ENCODE peak calls at places on chromosomes 16 and 17, in six cellular contexts. Z, W, F, O, Y and K are unnamed samples.

GRCh38 chr17:78819402-78819801 is 21.2 kb downstream of the USP36 start:
- DNase-seq in Z (no peak), O (no peak), F (no peak), W (no peak), Y (no peak), K (no peak)

GRCh38 chr17:70070297-70071027 is 4.6 kb upstream of the KCNJ16 start:
- DNase-seq in Z (no peak), O (no peak), Y (no peak), F (no peak), W (peak), K (no peak)

GRCh38 chr16:53357208-53357586 is 77.1 kb upstream of the RBL2 start:
- DNase-seq in O (no peak), W (no peak), F (no peak), Y (no peak), Z (no peak), K (no peak)

GRCh38 chr16:4649744-4650442 is 25.3 kb downstream of the MGRN1 start:
- DNase-seq in Z (no peak), F (no peak), O (no peak), Y (peak), W (no peak), K (no peak)

GRCh38 chr17:16980813-16981731 is 9.2 kb upstream of the TNFRSF13B start:
- DNase-seq in Y (peak), O (no peak), F (no peak), W (no peak), Z (peak), K (no peak)

GRCh38 chr17:8964801-8965393 is 610 bp downstream of the PIK3R5 start:
- DNase-seq in O (no peak), Z (peak), W (no peak), Y (no peak), F (no peak), K (peak)

GRCh38 chr16:74601131-74601871 is 5.6 kb downstream of the GLG1 start:
- DNase-seq in F (no peak), Z (no peak), W (no peak), Y (no peak), O (no peak), K (no peak)

GRCh38 chr16:85621698-85622433 is 8.7 kb downstream of the GSE1 start:
- DNase-seq in O (no peak), W (no peak), Y (no peak), Z (no peak), F (no peak), K (peak)

GRCh38 chr17:44367219-44367618 is 3.6 kb upstream of the FAM171A2 start:
- DNase-seq in W (no peak), Z (no peak), Y (no peak), F (no peak), O (no peak), K (no peak)

GRCh38 chr17:58370716-58371115 is 18.7 kb upstream of the SUPT4H1 start:
- DNase-seq in Y (no peak), O (no peak), W (no peak), Z (no peak), F (no peak), K (no peak)

GRCh38 chr16:89422527-89422904 is 67.8 kb downstream of the ANKRD11 start:
- DNase-seq in F (no peak), W (peak), O (no peak), Z (no peak), Y (no peak), K (peak)

GRCh38 chr17:68656666-68657065 is 55.5 kb upstream of the FAM20A start:
- DNase-seq in Y (no peak), W (no peak), F (no peak), Z (no peak), O (no peak), K (no peak)

GRCh38 chr17:45640141-45640850 is 143.8 kb upstream of the CRHR1 start:
- DNase-seq in O (peak), W (peak), Z (peak), F (peak), Y (peak), K (peak)

GRCh38 chr16:743794-744500 is 3.1 kb upstream of the CIAO3 start:
- DNase-seq in W (no peak), F (no peak), O (no peak), Z (no peak), Y (no peak), K (no peak)

GRCh38 chr16:12228607-12229499 is 252.3 kb downstream of the SNX29 start:
- DNase-seq in Y (peak), Z (peak), O (peak), W (peak), F (peak), K (peak)

GRCh38 chr16:56898847-56899246 is 33.1 kb upstream of the HERPUD1 start:
- DNase-seq in F (no peak), W (no peak), Z (no peak), O (no peak), Y (no peak), K (no peak)

GRCh38 chr17:50767446-50767845 is at the start of gene ANKRD40CL:
- DNase-seq in F (no peak), W (no peak), Z (peak), Y (peak), O (no peak), K (no peak)

GRCh38 chr16:6512512-6512911 is 820.1 kb upstream of the RBFOX1 start:
- DNase-seq in F (no peak), Z (no peak), W (no peak), O (no peak), Y (no peak), K (no peak)

GRCh38 chr16:90032664-90033346 is 13.5 kb upstream of the DBNDD1 start:
- DNase-seq in F (peak), O (no peak), W (peak), Z (no peak), Y (no peak), K (no peak)

GRCh38 chr17:8120520-8121443 is 2.5 kb upstream of the ALOXE3 start:
- DNase-seq in Y (peak), W (peak), F (peak), O (peak), Z (peak), K (peak)

GRCh38 chr17:8861482-8862181 is 5.8 kb downstream of the PIK3R6 start:
- DNase-seq in O (no peak), W (no peak), Z (peak), F (no peak), Y (no peak), K (no peak)

DNA sequence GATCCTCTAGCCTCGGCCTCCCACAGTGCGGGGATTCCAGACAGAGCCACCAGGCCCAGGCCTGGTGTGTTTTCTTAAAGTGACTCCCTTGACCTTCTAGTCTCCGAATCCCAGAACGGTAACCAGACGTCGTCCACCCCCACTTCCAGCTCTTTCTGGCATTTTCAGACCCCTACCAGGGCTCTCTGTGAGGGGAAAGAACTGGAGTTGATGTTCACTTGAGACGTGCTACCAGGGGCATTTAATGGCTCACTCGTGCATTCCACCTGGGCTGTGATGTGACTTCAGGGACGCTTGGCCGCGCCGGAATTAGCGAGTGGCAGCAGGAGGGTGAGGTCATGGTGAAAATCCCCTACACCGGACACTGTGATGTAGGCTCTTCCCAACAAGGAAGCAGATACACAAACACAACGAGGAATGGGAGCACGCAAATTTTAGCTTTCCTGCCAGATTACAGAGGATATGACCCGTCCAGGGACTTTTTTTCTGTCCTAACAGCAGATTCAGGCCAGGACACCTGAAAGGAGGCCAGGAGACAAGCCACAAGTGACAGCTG is 1.1 kb upstream of the GNA13 start:
- DNase-seq in W (no peak), O (no peak), F (peak), Z (no peak), Y (no peak), K (peak)
- H3K23ac ChIP-seq in W (no peak), O (no peak), F (no peak), Z (no peak), Y (no peak), K (no peak)

DNA sequence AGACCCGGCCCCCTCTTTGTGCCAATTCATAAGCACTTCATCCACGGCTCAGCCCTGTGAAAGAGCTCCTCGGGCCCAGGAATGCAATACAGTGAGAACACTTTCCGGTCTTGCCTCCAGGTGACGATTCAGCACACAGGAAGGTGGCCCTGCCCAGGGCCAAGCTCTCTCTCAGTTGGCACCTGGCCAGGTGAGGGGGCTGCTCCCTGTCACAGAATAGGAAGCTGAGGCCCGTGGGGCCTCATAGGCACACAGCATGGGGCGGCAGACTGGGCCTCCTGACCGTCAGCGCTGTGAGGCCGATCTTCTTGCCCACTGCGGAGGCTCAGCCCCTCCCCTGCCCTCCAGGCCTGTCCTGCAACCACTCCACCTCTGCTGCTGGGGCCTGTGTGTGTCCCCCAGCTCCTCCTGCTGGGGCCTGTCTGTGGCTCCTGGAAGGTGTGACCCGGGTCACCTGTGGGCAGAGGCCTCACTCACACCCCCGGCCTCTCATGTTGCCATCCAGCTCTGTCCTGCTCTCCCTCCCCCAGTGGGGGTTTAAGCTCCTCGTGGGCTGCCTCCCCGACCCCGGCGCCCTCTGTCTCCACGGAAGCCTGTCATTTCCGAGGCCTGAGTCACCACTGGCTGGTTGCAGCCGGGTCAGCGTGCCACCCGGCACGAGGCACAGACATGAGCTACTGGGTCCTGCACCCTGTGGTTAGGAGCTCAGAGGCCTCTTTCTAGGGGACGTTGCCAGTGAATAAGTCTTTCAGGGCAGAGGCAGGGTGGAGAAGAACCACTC is 114.4 kb downstream of the SEC14L1 start:
- DNase-seq in F (peak), O (no peak), Z (peak), W (peak), Y (no peak), K (peak)
- H3K14ac ChIP-seq in F (no peak), O (peak), Z (no peak), W (peak), Y (no peak), K (peak)

GRCh38 chr16:69762843-69763556 is 868 bp downstream of the WWP2 start:
- DNase-seq in O (no peak), W (peak), Z (no peak), Y (no peak), F (peak), K (peak)
- H3K23ac ChIP-seq in O (peak), W (peak), Z (no peak), Y (no peak), F (no peak), K (no peak)

GRCh38 chr17:2871720-2872119 is 75.5 kb downstream of the RAP1GAP2 start:
- DNase-seq in Y (no peak), Z (no peak), W (peak), F (no peak), O (no peak), K (peak)

GRCh38 chr17:2874211-2874686 is 78.0 kb downstream of the RAP1GAP2 start:
- DNase-seq in Y (no peak), W (no peak), F (no peak), O (no peak), Z (peak), K (peak)

GRCh38 chr17:2869604-2870003 is 73.4 kb downstream of the RAP1GAP2 start:
- DNase-seq in O (no peak), F (no peak), Y (no peak), Z (peak), W (no peak), K (peak)

GRCh38 chr17:2871205-2871604 is 75.0 kb downstream of the RAP1GAP2 start:
- DNase-seq in F (no peak), Z (peak), W (no peak), O (no peak), Y (peak), K (no peak)

GRCh38 chr17:2872282-2872681 is 76.0 kb downstream of the RAP1GAP2 start:
- DNase-seq in F (no peak), O (peak), Z (peak), Y (no peak), W (no peak), K (no peak)
- H3K14ac ChIP-seq in F (no peak), O (no peak), Z (no peak), Y (no peak), W (no peak), K (no peak)

DNA sequence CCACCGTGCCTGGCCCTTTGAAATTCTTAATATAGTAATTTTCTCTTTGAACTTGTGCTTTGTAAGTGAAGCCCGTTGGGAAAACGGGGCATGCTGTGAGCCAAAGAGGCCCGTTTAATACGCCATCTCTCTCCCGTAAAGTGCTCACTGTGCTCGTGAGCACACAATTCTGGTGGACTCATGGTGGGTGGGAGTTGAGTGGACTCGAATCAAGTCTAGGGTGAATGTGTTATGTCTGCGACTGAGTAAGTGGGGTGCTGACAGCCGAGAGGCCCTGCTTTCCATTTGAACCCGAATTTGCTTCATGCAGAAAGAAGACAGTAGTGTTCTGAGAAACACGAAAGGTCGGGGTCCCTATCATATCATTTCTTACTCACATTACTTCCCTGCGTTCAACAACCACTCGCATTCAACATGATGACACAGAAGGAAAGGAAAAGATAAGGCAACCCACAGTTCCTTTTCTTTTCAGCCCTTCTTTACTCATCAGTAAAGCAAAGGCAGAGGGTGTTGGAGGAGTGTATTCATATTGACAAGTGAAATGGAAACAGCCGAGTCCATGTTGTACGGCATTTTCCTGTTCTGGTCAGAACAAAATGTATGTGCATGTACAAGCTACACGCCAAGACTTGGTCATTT is 4.8 kb upstream of the ATP2A3 start:
- DNase-seq in Y (no peak), F (no peak), W (no peak), Z (no peak), O (no peak), K (no peak)
- H3K23ac ChIP-seq in Y (no peak), F (no peak), W (no peak), Z (no peak), O (no peak), K (no peak)

GRCh38 chr17:75126954-75127353 is 4.6 kb downstream of the NT5C start:
- DNase-seq in Z (no peak), F (no peak), W (no peak), O (no peak), Y (no peak), K (no peak)

GRCh38 chr17:75125984-75126383 is 5.6 kb downstream of the NT5C start:
- DNase-seq in F (no peak), Y (no peak), W (no peak), Z (peak), O (no peak), K (no peak)

GRCh38 chr17:75124819-75125162 is 6.8 kb downstream of the NT5C start:
- DNase-seq in F (no peak), Y (no peak), O (no peak), W (no peak), Z (no peak), K (no peak)

GRCh38 chr17:75128694-75129505 is 2.6 kb downstream of the NT5C start:
- DNase-seq in O (no peak), Z (peak), Y (no peak), F (no peak), W (no peak), K (no peak)

GRCh38 chr17:75124041-75124818 is 7.3 kb downstream of the NT5C start:
- DNase-seq in W (peak), O (no peak), Y (no peak), Z (no peak), F (peak), K (peak)
- H3K14ac ChIP-seq in W (no peak), O (no peak), Y (no peak), Z (no peak), F (no peak), K (no peak)

GRCh38 chr17:4789951-4790704 is 1.4 kb downstream of the GLTPD2 start:
- DNase-seq in Y (peak), Z (peak), F (peak), O (peak), W (peak), K (peak)
- H3K23ac ChIP-seq in Y (no peak), Z (no peak), F (peak), O (peak), W (peak), K (no peak)